ENCODE peak calls at places on chromosomes 12 and 14, in seven cellular contexts. S is esophagus squamous epithelium; D is lower lobe of right lung; Y is psoas muscle; Z is CD8-positive, alpha-beta memory T cell; X is CD4-positive, CD25-positive, alpha-beta regulatory T cell; O is aorta. Q is an unnamed sample.

GRCh38 chr12:76422878-76423438 is 74.7 kb upstream of the BBS10 start:
- DNase-seq in Z (no peak), D (no peak), X (no peak), Y (no peak), O (no peak), S (no peak), Q (peak; percentile 21)

GRCh38 chr12:12901158-12901791 is 9.9 kb downstream of the GPRC5A start:
- DNase-seq in X (no peak), S (no peak), Z (no peak), O (peak; percentile 77), D (no peak), Y (peak; percentile 41), Q (peak; percentile 97)

GRCh38 chr12:123064356-123064755 is 83.9 kb downstream of the ARL6IP4 start:
- DNase-seq in Z (no peak), S (no peak), D (peak; percentile 38), Y (peak; percentile 74), X (no peak), O (peak; percentile 91), Q (no peak)

GRCh38 chr12:42932937-42933336 is 343.4 kb upstream of the PRICKLE1 start:
- DNase-seq in X (no peak), S (no peak), O (no peak), D (no peak), Z (no peak), Y (no peak), Q (no peak)

GRCh38 chr12:120468271-120468845 is 1.2 kb downstream of the SRSF9 start:
- DNase-seq in S (no peak), O (peak; percentile 78), X (peak; percentile 30), Z (no peak), Y (peak; percentile 27), D (peak; percentile 58), Q (no peak)

GRCh38 chr12:108457006-108457733 is 57.9 kb upstream of the FICD start:
- DNase-seq in Y (no peak), Z (peak; percentile 1), O (no peak), D (no peak), X (peak; percentile 48), S (no peak), Q (peak; percentile 52)

GRCh38 chr12:33994857-33995808 is 27.2 kb upstream of the ALG10 start:
- DNase-seq in X (no peak), Z (no peak), D (no peak), S (no peak), Y (no peak), O (no peak), Q (peak; percentile 90)

GRCh38 chr14:39417014-39417413 is 15.2 kb downstream of the FBXO33 start:
- DNase-seq in X (no peak), S (no peak), Z (no peak), D (no peak), Y (no peak), O (no peak), Q (peak; percentile 44)

GRCh38 chr12:64624035-64624434 is 13.7 kb downstream of the RASSF3 start:
- DNase-seq in Z (no peak), Y (no peak), O (no peak), D (no peak), X (no peak), S (no peak), Q (no peak)

GRCh38 chr14:36874396-36875138 is 212.9 kb downstream of the PAX9 start:
- DNase-seq in X (no peak), Y (no peak), O (no peak), D (no peak), Z (no peak), S (no peak), Q (peak; percentile 90)

GRCh38 chr12:93376436-93377251 is 1.1 kb upstream of the NUDT4 start:
- DNase-seq in D (peak; percentile 65), S (no peak), X (no peak), Z (no peak), Y (no peak), O (no peak), Q (peak; percentile 70)

GRCh38 chr12:111905502-111905901 is 63.5 kb downstream of the MAPKAPK5 start:
- DNase-seq in Y (no peak), O (no peak), S (no peak), Z (no peak), D (no peak), X (no peak), Q (no peak)

GRCh38 chr12:111904438-111904837 is 62.4 kb downstream of the MAPKAPK5 start:
- DNase-seq in O (no peak), D (no peak), S (no peak), X (no peak), Y (no peak), Z (no peak), Q (no peak)

GRCh38 chr12:111907740-111908139 is 65.7 kb downstream of the MAPKAPK5 start:
- DNase-seq in Z (no peak), O (no peak), X (no peak), D (no peak), Y (no peak), S (no peak), Q (no peak)
- H3K4me3 ChIP-seq in Z (no peak overlapping the region), O (no peak overlapping the region), X (no peak overlapping the region), D (no peak overlapping the region), Y (no peak overlapping the region), S (no peak overlapping the region), Q (no peak overlapping the region)

GRCh38 chr12:23552417-23552816 is 397.1 kb downstream of the SOX5 start:
- DNase-seq in Z (no peak), D (no peak), Y (no peak), O (no peak), S (no peak), X (no peak), Q (no peak)

GRCh38 chr12:23555180-23555784 is 394.2 kb downstream of the SOX5 start:
- DNase-seq in X (no peak), O (no peak), Z (no peak), Y (no peak), S (no peak), D (no peak), Q (no peak)

GRCh38 chr12:23548742-23549141 is 400.7 kb downstream of the SOX5 start:
- DNase-seq in X (no peak), O (no peak), S (no peak), Y (no peak), D (no peak), Z (no peak), Q (no peak)

GRCh38 chr12:23555808-23556207 is 393.7 kb downstream of the SOX5 start:
- DNase-seq in D (no peak), Z (no peak), S (no peak), O (no peak), Y (no peak), X (no peak), Q (no peak)

DNA sequence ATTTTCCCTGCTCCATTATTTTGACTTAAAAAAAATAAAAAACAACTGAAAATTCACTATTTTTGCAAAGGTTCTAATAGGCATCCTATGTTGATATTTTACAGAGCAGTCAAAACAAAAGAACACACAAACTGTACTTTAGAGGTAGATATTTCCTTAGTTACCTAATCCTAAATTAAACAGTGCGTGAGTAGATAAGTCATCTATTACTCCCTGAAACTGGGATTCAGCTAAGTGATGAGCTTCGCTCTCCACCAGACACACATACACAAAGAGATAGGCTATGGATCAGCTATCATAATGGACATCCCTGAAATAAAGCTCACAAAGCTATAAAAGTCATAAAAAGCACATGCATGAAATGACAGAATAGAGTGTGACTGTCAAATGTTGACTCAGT is 398.7 kb downstream of the SOX5 start:
- DNase-seq in X (no peak), Z (no peak), O (no peak), S (no peak), Y (no peak), D (no peak), Q (no peak)
- H3K27me3 ChIP-seq in X (no peaks in the 10 kb centered on the region), Z (no peaks in the 10 kb centered on the region), O (no peaks in the 10 kb centered on the region), S (no peaks in the 10 kb centered on the region), Y (no peaks in the 10 kb centered on the region), D (no peaks in the 10 kb centered on the region), Q (no peaks in the 10 kb centered on the region)

GRCh38 chr14:90758028-90758889 is 58.0 kb downstream of the TTC7B start:
- DNase-seq in X (peak; percentile 95), D (peak; percentile 95), Z (peak; percentile 94), S (peak; percentile 64), Y (peak; percentile 93), O (peak; percentile 98), Q (peak; percentile 84)
- H3K4me3 ChIP-seq in X (peak overlapping the region; percentile 83), D (peak overlapping the region; percentile 59), Z (peak overlapping the region; percentile 79), S (peak overlapping the region; percentile 41), Y (peak overlapping the region; percentile 67), O (no peak overlapping the region), Q (peak overlapping the region; percentile 41)

GRCh38 chr12:38508246-38508645 is 191.7 kb downstream of the ALG10B start:
- DNase-seq in Y (no peak), S (no peak), X (no peak), O (no peak), D (no peak), Z (no peak), Q (peak; percentile 80)

GRCh38 chr12:38507839-38508238 is 191.3 kb downstream of the ALG10B start:
- DNase-seq in D (no peak), Z (no peak), Y (no peak), X (no peak), S (no peak), O (no peak), Q (peak; percentile 63)

GRCh38 chr12:38502016-38502415 is 185.4 kb downstream of the ALG10B start:
- DNase-seq in S (no peak), O (no peak), D (no peak), Y (no peak), Z (no peak), X (no peak), Q (peak; percentile 8)

GRCh38 chr12:38502420-38502819 is 185.8 kb downstream of the ALG10B start:
- DNase-seq in S (no peak), X (no peak), Y (no peak), Z (no peak), O (no peak), D (no peak), Q (no peak)
- H3K27me3 ChIP-seq in S (no peaks in the 10 kb centered on the region), X (no peaks in the 10 kb centered on the region), Y (no peaks in the 10 kb centered on the region), Z (no peaks in the 10 kb centered on the region), O (no peaks in the 10 kb centered on the region), D (no peaks in the 10 kb centered on the region), Q (no peaks in the 10 kb centered on the region)

GRCh38 chr12:110686294-110686903 is 2.5 kb downstream of the HVCN1 start:
- DNase-seq in Z (no peak), O (no peak), X (no peak), D (no peak), Y (no peak), S (no peak), Q (no peak)

GRCh38 chr12:110688446-110689001 is 391 bp downstream of the HVCN1 start:
- DNase-seq in Z (no peak), O (peak; percentile 78), S (no peak), X (peak; percentile 14), D (no peak), Y (peak; percentile 21), Q (no peak)

GRCh38 chr12:110689002-110689600 is at the start of gene HVCN1:
- DNase-seq in D (peak; percentile 80), Y (peak; percentile 66), Z (peak; percentile 38), S (no peak), O (peak; percentile 87), X (peak; percentile 48), Q (no peak)

GRCh38 chr12:110689601-110690430 is 901 bp upstream of the HVCN1 start:
- DNase-seq in O (peak; percentile 77), Z (peak; percentile 43), S (no peak), Y (peak; percentile 40), D (peak; percentile 66), X (peak; percentile 91), Q (peak; percentile 37)

DNA sequence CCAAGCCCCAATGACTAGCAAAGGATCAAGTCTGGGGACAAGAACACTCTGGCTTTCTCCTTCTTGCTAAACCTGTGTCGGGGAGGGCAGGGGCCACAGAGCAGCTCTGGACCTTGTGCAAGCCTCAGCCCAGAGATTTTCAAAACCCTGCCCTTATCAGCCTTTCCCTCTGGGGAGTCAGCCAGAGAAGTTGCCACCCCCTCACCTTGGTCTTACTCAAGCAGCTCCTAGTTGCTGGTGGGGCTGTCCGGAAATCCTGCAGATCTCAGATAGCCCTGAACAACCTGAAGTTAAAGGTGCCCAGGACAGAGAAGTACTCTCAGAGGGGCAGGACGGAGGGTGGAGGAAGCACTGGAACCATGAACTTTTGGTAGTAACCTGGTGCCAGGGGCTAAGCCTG is 1.1 kb downstream of the HVCN1 start:
- DNase-seq in O (no peak), X (peak; percentile 29), S (no peak), Z (no peak), Y (no peak), D (no peak), Q (no peak)
- H3K4me3 ChIP-seq in O (no peak overlapping the region), X (peak overlapping the region; percentile 55), S (no peak overlapping the region), Z (no peak overlapping the region), Y (peak overlapping the region; percentile 75), D (peak overlapping the region; percentile 80), Q (no peak overlapping the region)

Q was measured in bronchial epithelial cell.